ENCODE peak calls at places on chromosome 11, in eight cellular contexts. T, E, Q, O, A, V, D and H are unnamed samples.

GRCh38 chr11:120594746-120595145 is 83.2 kb downstream of the GRIK4 start:
- DNase-seq in T (no peak), E (no peak), Q (no peak), O (no peak), A (no peak), V (no peak), D (no peak), H (no peak)

GRCh38 chr11:101866619-101867491 is 48.0 kb upstream of the CEP126 start:
- DNase-seq in T (no peak), E (no peak), Q (peak; percentile 58), O (no peak), A (no peak), V (no peak), D (no peak), H (peak; percentile 16)

GRCh38 chr11:128208329-128209220 is 378.8 kb downstream of the ETS1 start:
- DNase-seq in T (no peak), E (peak; percentile 56), Q (peak; percentile 77), O (no peak), A (no peak), V (no peak), D (peak; percentile 36), H (peak; percentile 80)

GRCh38 chr11:128299132-128299726 is 288.1 kb downstream of the ETS1 start:
- DNase-seq in T (no peak), E (no peak), Q (no peak), O (no peak), A (no peak), V (no peak), D (no peak), H (no peak)

GRCh38 chr11:101129203-101129943 is at the start of gene PGR:
- DNase-seq in T (peak; percentile 61), E (peak; percentile 49), Q (peak; percentile 12), O (peak; percentile 13), A (no peak), V (no peak), D (no peak), H (no peak)

GRCh38 chr11:93476796-93477195 is 66.4 kb downstream of the SMCO4 start:
- DNase-seq in T (no peak), E (no peak), Q (peak; percentile 67), O (no peak), A (no peak), V (no peak), D (no peak), H (peak; percentile 70)

GRCh38 chr11:30489513-30489912 is 96.6 kb downstream of the MPPED2 start:
- DNase-seq in T (no peak), E (no peak), Q (no peak), O (no peak), A (no peak), V (no peak), D (no peak), H (no peak)

GRCh38 chr11:102882389-102883024 is 7.7 kb upstream of the MMP12 start:
- DNase-seq in T (no peak), E (no peak), Q (no peak), O (no peak), A (no peak), V (no peak), D (no peak), H (peak; percentile 48)

GRCh38 chr11:130737866-130738431 is 178.3 kb downstream of the SNX19 start:
- DNase-seq in T (peak; percentile 78), E (peak; percentile 40), Q (no peak), O (peak; percentile 23), A (no peak), V (peak; percentile 81), D (no peak), H (no peak)

GRCh38 chr11:101583180-101584128 is at the start of gene TRPC6:
- DNase-seq in T (peak; percentile 14), E (no peak), Q (peak; percentile 4), O (no peak), A (no peak), V (no peak), D (peak; percentile 31), H (no peak)

GRCh38 chr11:23078289-23078971 is 218.2 kb upstream of the CCDC179 start:
- DNase-seq in T (no peak), E (no peak), Q (peak; percentile 48), O (no peak), A (no peak), V (no peak), D (no peak), H (no peak)

GRCh38 chr11:43789700-43790443 is 90.8 kb upstream of the ALKBH3 start:
- DNase-seq in T (no peak), E (no peak), Q (peak; percentile 61), O (no peak), A (no peak), V (no peak), D (no peak), H (peak; percentile 33)

GRCh38 chr11:99376463-99376862 is 355.7 kb downstream of the CNTN5 start:
- DNase-seq in T (no peak), E (no peak), Q (no peak), O (no peak), A (no peak), V (no peak), D (no peak), H (no peak)

GRCh38 chr11:97110376-97110775 is 720.6 kb downstream of the JRKL start:
- DNase-seq in T (no peak), E (no peak), Q (no peak), O (no peak), A (no peak), V (no peak), D (no peak), H (no peak)

GRCh38 chr11:14773755-14774154 is 118.3 kb downstream of the CYP2R1 start:
- DNase-seq in T (no peak), E (no peak), Q (no peak), O (no peak), A (no peak), V (no peak), D (no peak), H (no peak)

GRCh38 chr11:5265832-5266231 is 3.9 kb downstream of the HBE1 start:
- DNase-seq in T (no peak), E (no peak), Q (no peak), O (no peak), A (no peak), V (no peak), D (no peak), H (no peak)

GRCh38 chr11:9838229-9838628 is 174.4 kb downstream of the SWAP70 start:
- DNase-seq in T (no peak), E (no peak), Q (peak; percentile 11), O (no peak), A (no peak), V (no peak), D (no peak), H (no peak)

GRCh38 chr11:130087294-130087926 is 17.7 kb downstream of the APLP2 start:
- DNase-seq in T (no peak), E (no peak), Q (no peak), O (no peak), A (no peak), V (no peak), D (no peak), H (no peak)

GRCh38 chr11:122646549-122647340 is 8.8 kb upstream of the UBASH3B start:
- DNase-seq in T (no peak), E (no peak), Q (no peak), O (no peak), A (no peak), V (no peak), D (no peak), H (no peak)

GRCh38 chr11:129853508-129854228 is 38.0 kb downstream of the TMEM45B start:
- DNase-seq in T (no peak), E (peak; percentile 71), Q (peak; percentile 74), O (peak; percentile 73), A (peak; percentile 84), V (peak; percentile 88), D (peak; percentile 73), H (peak; percentile 82)

GRCh38 chr11:32566527-32566926 is 17.1 kb upstream of the EIF3M start:
- DNase-seq in T (no peak), E (no peak), Q (no peak), O (no peak), A (no peak), V (no peak), D (no peak), H (no peak)

GRCh38 chr11:35157814-35158213 is 18.8 kb downstream of the CD44 start:
- DNase-seq in T (no peak), E (no peak), Q (no peak), O (no peak), A (no peak), V (no peak), D (no peak), H (no peak)
- H3K27ac ChIP-seq in T (peak overlapping the region; percentile 74), E (peak overlapping the region; percentile 66), Q (peak overlapping the region; percentile 94), O (no peak overlapping the region), A (peak overlapping the region; percentile 47), V (peak overlapping the region; percentile 30), D (peak overlapping the region; percentile 64), H (peak overlapping the region; percentile 95)

GRCh38 chr11:77130763-77131513 is 2.9 kb downstream of the MYO7A start:
- DNase-seq in T (peak; percentile 78), E (no peak), Q (no peak), O (peak; percentile 53), A (no peak), V (no peak), D (no peak), H (no peak)
- H3K27ac ChIP-seq in T (peak overlapping the region; percentile 61), E (no peak overlapping the region), Q (no peak overlapping the region), O (no peak overlapping the region), A (no peak overlapping the region), V (no peak overlapping the region), D (no peak overlapping the region), H (no peak overlapping the region)

DNA sequence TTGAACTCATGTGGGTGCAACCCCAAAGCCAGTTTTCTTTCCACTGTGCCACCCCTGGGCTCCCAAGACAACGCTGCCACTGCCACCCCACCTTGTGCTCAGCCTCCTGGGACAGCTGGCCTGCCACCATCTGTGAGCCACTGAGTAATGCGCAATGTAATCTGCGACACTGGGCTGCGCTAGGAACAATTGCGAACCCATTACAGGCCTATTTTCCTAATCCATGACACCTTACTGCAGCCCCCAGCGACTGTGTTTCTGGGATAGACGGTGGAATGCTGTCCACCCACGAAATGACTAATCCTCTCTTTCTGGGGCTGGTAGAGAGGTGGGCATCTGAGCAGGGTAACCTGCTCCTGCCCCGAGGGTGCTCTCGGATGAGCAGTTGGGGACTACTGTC is 22.2 kb downstream of the FLRT1 start:
- DNase-seq in T (no peak), E (no peak), Q (no peak), O (no peak), A (no peak), V (no peak), D (no peak), H (no peak)
- H3K27ac ChIP-seq in T (peak overlapping the region; percentile 54), E (no peak overlapping the region), Q (no peak overlapping the region), O (no peak overlapping the region), A (no peak overlapping the region), V (no peak overlapping the region), D (no peak overlapping the region), H (no peak overlapping the region)

DNA sequence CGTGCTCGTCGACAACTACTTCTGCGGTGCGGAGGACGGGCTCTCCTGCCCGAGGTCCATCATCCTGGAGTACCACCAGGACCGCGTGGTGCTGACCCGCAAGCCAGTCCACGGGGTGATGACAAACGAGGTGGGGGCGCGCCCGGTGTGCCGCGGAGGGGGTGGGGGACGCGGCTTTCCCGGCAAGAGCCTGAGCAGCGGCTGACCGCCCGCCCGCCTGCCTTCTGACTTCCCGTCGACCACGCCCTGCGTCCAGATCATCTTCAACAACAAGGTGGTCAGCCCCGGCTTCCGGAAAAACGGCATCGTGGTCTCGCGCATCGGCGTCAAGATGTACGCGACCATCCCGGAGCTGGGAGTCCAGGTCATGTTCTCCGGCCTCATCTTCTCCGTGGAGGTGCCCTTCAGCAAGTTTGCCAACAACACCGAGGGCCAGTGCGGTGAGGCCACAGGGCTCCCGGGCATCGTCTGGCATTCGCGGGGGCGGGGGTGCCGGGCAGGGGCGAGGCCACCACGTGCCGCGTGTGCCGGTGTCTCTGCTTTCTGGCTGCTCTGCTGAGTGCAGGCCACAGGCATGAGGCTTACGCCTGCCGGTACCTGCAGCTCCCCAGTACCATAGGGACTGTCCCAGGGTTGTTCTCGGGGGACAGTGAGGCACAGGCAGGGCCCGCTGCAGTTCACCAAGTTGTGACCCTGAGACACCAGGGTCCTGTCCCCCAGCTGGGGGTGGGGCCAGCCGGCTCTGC is 28.5 kb upstream of the MUC5B start:
- DNase-seq in T (peak; percentile 11), E (no peak), Q (no peak), O (peak; percentile 10), A (no peak), V (peak; percentile 42), D (peak; percentile 27), H (no peak)
- H3K27ac ChIP-seq in T (no peak overlapping the region), E (no peak overlapping the region), Q (no peak overlapping the region), O (no peak overlapping the region), A (no peak overlapping the region), V (no peak overlapping the region), D (no peak overlapping the region), H (no peak overlapping the region)